ENCODE peak calls at places on chromosomes 16 and 17, in seven cellular contexts. I is COR-L47; S is nucleus accumbens; D is stimulated activated CD4-positive, alpha-beta T cell treated with anti-CD3 and anti-CD28 coated beads, TNF-alpha, amount 100 ng/mL, for 24 hours; A is T follicular helper cell; R is progenitor cell of endocrine pancreas; U is H54. N is an unnamed sample.

GRCh38 chr17:29061036-29061435 is 18.1 kb downstream of the PIPOX start:
- DNase-seq in I (no peak), S (no peak), D (no peak), A (no peak), R (no peak), U (no peak), N (no peak)

GRCh38 chr16:15803608-15804007 is 53.2 kb downstream of the MYH11 start:
- DNase-seq in I (no peak), S (no peak), D (no peak), A (no peak), R (no peak), U (no peak), N (no peak)

GRCh38 chr17:27526603-27527002 is 70.4 kb downstream of the KSR1 start:
- DNase-seq in I (no peak), S (no peak), D (peak; percentile 57), A (no peak), R (no peak), U (no peak), N (no peak)

GRCh38 chr16:2698996-2699750 is 16.9 kb downstream of the KCTD5 start:
- DNase-seq in I (no peak), S (no peak), D (no peak), A (no peak), R (no peak), U (no peak), N (no peak)

GRCh38 chr17:15048933-15049539 is 216.1 kb downstream of the PMP22 start:
- DNase-seq in I (no peak), S (no peak), D (no peak), A (no peak), R (no peak), U (no peak), N (no peak)

GRCh38 chr16:30368122-30368791 is 2.0 kb downstream of the TBC1D10B start:
- DNase-seq in I (no peak), S (no peak), D (no peak), A (no peak), R (no peak), U (peak; percentile 76), N (no peak)

GRCh38 chr16:64416232-64417010 is 705.4 kb downstream of the CDH11 start:
- DNase-seq in I (no peak), S (no peak), D (no peak), A (no peak), R (no peak), U (peak; percentile 4), N (no peak)

GRCh38 chr16:19348578-19349315 is 63.2 kb downstream of the CLEC19A start:
- DNase-seq in I (no peak), S (no peak), D (no peak), A (no peak), R (peak; percentile 24), U (peak; percentile 28), N (no peak)

GRCh38 chr16:17311333-17312099 is 159.2 kb downstream of the XYLT1 start:
- DNase-seq in I (no peak), S (no peak), D (no peak), A (no peak), R (no peak), U (no peak), N (no peak)

GRCh38 chr17:63945851-63946439 is 13.8 kb upstream of the CD79B start:
- DNase-seq in I (no peak), S (no peak), D (no peak), A (no peak), R (no peak), U (no peak), N (no peak)

GRCh38 chr17:17713839-17714238 is 32.6 kb downstream of the RAI1 start:
- DNase-seq in I (no peak), S (no peak), D (no peak), A (no peak), R (no peak), U (no peak), N (no peak)

GRCh38 chr17:73722163-73722562 is 77.9 kb upstream of the SDK2 start:
- DNase-seq in I (peak; percentile 10), S (no peak), D (no peak), A (peak; percentile 30), R (no peak), U (no peak), N (no peak)

GRCh38 chr16:72455743-72456659 is 284.0 kb upstream of the PMFBP1 start:
- DNase-seq in I (peak; percentile 79), S (no peak), D (no peak), A (no peak), R (no peak), U (no peak), N (no peak)

GRCh38 chr17:48392836-48393235 is 37.2 kb downstream of the SKAP1 start:
- DNase-seq in I (no peak), S (no peak), D (no peak), A (no peak), R (no peak), U (no peak), N (no peak)

GRCh38 chr16:1244881-1245280 is 4.4 kb downstream of the TPSAB1 start:
- DNase-seq in I (no peak), S (no peak), D (no peak), A (no peak), R (no peak), U (no peak), N (no peak)

GRCh38 chr17:61729690-61730268 is 133.5 kb downstream of the BRIP1 start:
- DNase-seq in I (no peak), S (no peak), D (no peak), A (no peak), R (no peak), U (no peak), N (no peak)